ENCODE peak calls at places on chromosome 19, in ten cellular contexts. L, R, U, A, D, O, T, E, I and F are unnamed samples.

GRCh38 chr19:51327066-51327985 is 14.6 kb downstream of the VSIG10L start:
- DNase-seq in D (no peak), I (no peak), L (peak), O (peak), A (peak), U (peak), R (no peak), E (peak), T (peak), F (peak)

GRCh38 chr19:46211201-46211881 is 18.2 kb upstream of the IGFL1 start:
- DNase-seq in A (no peak), T (no peak), R (peak), I (no peak), D (no peak), L (peak), O (peak), U (no peak), E (no peak), F (no peak)

GRCh38 chr19:50358483-50359431 is 6.7 kb downstream of the NAPSA start:
- DNase-seq in O (peak), D (peak), I (peak), R (peak), A (peak), T (no peak), E (peak), U (peak), L (no peak), F (peak)

GRCh38 chr19:3620145-3620816 is 6.3 kb downstream of the CACTIN start:
- DNase-seq in I (no peak), O (no peak), T (no peak), A (no peak), U (no peak), R (no peak), E (no peak), D (no peak), L (no peak), F (no peak)

GRCh38 chr19:45763691-45764294 is 5.3 kb downstream of the SIX5 start:
- DNase-seq in L (no peak), R (no peak), T (no peak), O (no peak), D (no peak), A (no peak), I (no peak), U (no peak), E (no peak), F (no peak)

GRCh38 chr19:2034729-2035589 is 16.1 kb downstream of the MKNK2 start:
- DNase-seq in E (peak), O (peak), R (no peak), L (peak), U (peak), A (peak), T (no peak), D (no peak), I (no peak), F (peak)

GRCh38 chr19:798415-799075 is 1.3 kb downstream of the PTBP1 start:
- DNase-seq in D (no peak), U (no peak), T (no peak), L (peak), R (no peak), A (peak), O (no peak), I (no peak), E (no peak), F (no peak)

GRCh38 chr19:12946092-12946845 is 607 bp downstream of the RAD23A start:
- DNase-seq in D (peak), I (peak), U (peak), A (peak), R (peak), L (peak), E (peak), O (peak), T (peak), F (peak)

DNA sequence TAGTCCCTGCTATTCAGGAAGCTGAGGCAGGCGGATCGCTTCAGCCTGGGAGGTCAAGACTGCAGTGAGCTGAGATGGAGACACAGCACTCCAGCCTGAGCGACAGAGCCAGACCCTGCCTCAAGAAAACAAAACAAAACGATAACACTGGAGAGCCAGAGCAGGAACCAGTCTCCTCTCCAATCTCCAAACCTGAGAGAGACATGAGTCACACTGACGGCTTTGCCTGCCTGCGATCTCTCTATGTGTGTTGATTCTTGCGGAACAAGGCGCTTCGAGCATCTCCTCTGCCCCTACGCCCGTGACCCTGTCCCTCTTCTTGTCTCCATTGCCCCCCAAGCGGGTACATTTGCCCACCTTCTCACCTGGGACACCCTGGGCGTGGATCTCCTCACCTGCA is 15.6 kb downstream of the DPRX start:
- DNase-seq in U (peak), R (no peak), I (no peak), A (no peak), E (no peak), T (no peak), O (no peak), L (no peak), D (no peak), F (no peak)
- H3K4me3 ChIP-seq in U (peak), R (no peak), I (no peak), A (no peak), E (no peak), T (no peak), O (no peak), L (no peak), D (no peak), F (no peak)

GRCh38 chr19:18603255-18603957 is 3.2 kb downstream of the CRLF1 start:
- DNase-seq in U (no peak), D (peak), I (no peak), T (peak), A (no peak), O (no peak), L (no peak), R (no peak), E (no peak), F (no peak)
- TF ChIP-seq CTCF in U (peak), D (peak), I (no peak), T (no peak), A (no peak), O (peak), L (peak), R (no peak), E (peak), F (no peak)

GRCh38 chr19:17262557-17262956 is 2.0 kb downstream of the USHBP1 start:
- DNase-seq in L (no peak), I (no peak), E (no peak), R (no peak), D (no peak), U (no peak), A (no peak), O (no peak), T (no peak), F (no peak)

GRCh38 chr19:17266589-17266974 is 661 bp upstream of the BABAM1 start:
- DNase-seq in T (no peak), I (no peak), L (no peak), E (no peak), R (no peak), U (no peak), A (no peak), O (no peak), D (no peak), F (no peak)

GRCh38 chr19:17263712-17264640 is 569 bp downstream of the USHBP1 start:
- DNase-seq in L (no peak), A (no peak), R (no peak), I (no peak), T (no peak), D (no peak), O (no peak), U (no peak), E (no peak), F (no peak)

GRCh38 chr19:17266026-17266425 is 1.2 kb upstream of the BABAM1 start:
- DNase-seq in I (no peak), L (no peak), A (no peak), D (no peak), U (no peak), O (no peak), T (no peak), E (no peak), R (no peak), F (no peak)

GRCh38 chr19:17264641-17264979 is at the start of gene USHBP1:
- DNase-seq in D (no peak), A (no peak), R (no peak), O (peak), L (no peak), I (peak), U (no peak), E (no peak), T (no peak), F (no peak)
- H3K4me3 ChIP-seq in D (no peak), A (no peak), R (peak), O (peak), L (no peak), I (peak), U (no peak), E (peak), T (no peak), F (no peak)

GRCh38 chr19:57651654-57651996 is 17.1 kb upstream of the ZSCAN4 start:
- DNase-seq in L (no peak), R (no peak), T (no peak), E (no peak), O (no peak), I (no peak), D (no peak), U (no peak), A (no peak), F (no peak)
- TF ChIP-seq CTCF in L (no peak), R (no peak), T (no peak), E (no peak), O (no peak), I (no peak), D (no peak), U (peak), A (no peak), F (no peak)